ENCODE peak calls at places on chromosomes 12 and 14, in seven cellular contexts. One of them, this sample, is unnamed.

GRCh38 chr14:32679927-32680612 is 258.6 kb upstream of the NPAS3 start:
- DNase-seq in colonic mucosa: no peak
- DNase-seq in astrocyte of the spinal cord: no peak
- DNase-seq in small intestine: no peak
- DNase-seq in Caco-2: no peak
- DNase-seq in CD8-positive, alpha-beta T cell: no peak
- DNase-seq in keratinocyte: no peak
- DNase-seq in this sample: no peak

GRCh38 chr12:8911606-8912268 is 2.6 kb upstream of the PHC1 start:
- DNase-seq in CD8-positive, alpha-beta T cell: no peak
- DNase-seq in colonic mucosa: no peak
- DNase-seq in small intestine: no peak
- DNase-seq in astrocyte of the spinal cord: no peak
- DNase-seq in keratinocyte: no peak
- DNase-seq in Caco-2: no peak
- DNase-seq in this sample: no peak

GRCh38 chr12:52216807-52217206 is 16.2 kb upstream of the KRT7 start:
- DNase-seq in colonic mucosa: no peak
- DNase-seq in Caco-2: no peak
- DNase-seq in keratinocyte: no peak
- DNase-seq in small intestine: no peak
- DNase-seq in astrocyte of the spinal cord: no peak
- DNase-seq in CD8-positive, alpha-beta T cell: no peak
- DNase-seq in this sample: no peak

GRCh38 chr14:82354126-82354525 is 820.5 kb upstream of the SEL1L start:
- DNase-seq in CD8-positive, alpha-beta T cell: no peak
- DNase-seq in colonic mucosa: no peak
- DNase-seq in keratinocyte: no peak
- DNase-seq in astrocyte of the spinal cord: no peak
- DNase-seq in Caco-2: no peak
- DNase-seq in small intestine: no peak
- DNase-seq in this sample: no peak

GRCh38 chr14:68779761-68780323 is 13.0 kb downstream of the ZFP36L1 start:
- DNase-seq in keratinocyte: no peak
- DNase-seq in CD8-positive, alpha-beta T cell: peak
- DNase-seq in Caco-2: peak
- DNase-seq in small intestine: peak
- DNase-seq in astrocyte of the spinal cord: peak
- DNase-seq in colonic mucosa: peak
- DNase-seq in this sample: peak

GRCh38 chr12:123160801-123161487 is 10.1 kb upstream of the PITPNM2 start:
- DNase-seq in astrocyte of the spinal cord: no peak
- DNase-seq in keratinocyte: no peak
- DNase-seq in CD8-positive, alpha-beta T cell: no peak
- DNase-seq in colonic mucosa: no peak
- DNase-seq in Caco-2: no peak
- DNase-seq in small intestine: no peak
- DNase-seq in this sample: no peak

GRCh38 chr12:88111074-88111652 is 30.7 kb downstream of the CEP290 start:
- DNase-seq in keratinocyte: peak
- DNase-seq in astrocyte of the spinal cord: peak
- DNase-seq in Caco-2: peak
- DNase-seq in small intestine: peak
- DNase-seq in colonic mucosa: no peak
- DNase-seq in CD8-positive, alpha-beta T cell: no peak
- DNase-seq in this sample: no peak

GRCh38 chr14:97046991-97047390 is 249.8 kb downstream of the VRK1 start:
- DNase-seq in colonic mucosa: no peak
- DNase-seq in astrocyte of the spinal cord: no peak
- DNase-seq in Caco-2: no peak
- DNase-seq in keratinocyte: no peak
- DNase-seq in small intestine: no peak
- DNase-seq in CD8-positive, alpha-beta T cell: no peak
- DNase-seq in this sample: no peak

GRCh38 chr12:89469361-89469760 is 55.2 kb downstream of the GALNT4 start:
- DNase-seq in Caco-2: no peak
- DNase-seq in CD8-positive, alpha-beta T cell: peak
- DNase-seq in small intestine: no peak
- DNase-seq in colonic mucosa: no peak
- DNase-seq in astrocyte of the spinal cord: peak
- DNase-seq in keratinocyte: no peak
- DNase-seq in this sample: no peak

GRCh38 chr14:76908834-76909233 is 82.6 kb downstream of the LRRC74A start:
- DNase-seq in astrocyte of the spinal cord: no peak
- DNase-seq in small intestine: peak
- DNase-seq in Caco-2: no peak
- DNase-seq in CD8-positive, alpha-beta T cell: peak
- DNase-seq in colonic mucosa: no peak
- DNase-seq in keratinocyte: no peak
- DNase-seq in this sample: peak

GRCh38 chr12:6788972-6789905 is at the start of gene CD4:
- DNase-seq in CD8-positive, alpha-beta T cell: no peak
- DNase-seq in astrocyte of the spinal cord: no peak
- DNase-seq in Caco-2: no peak
- DNase-seq in small intestine: no peak
- DNase-seq in keratinocyte: no peak
- DNase-seq in colonic mucosa: peak
- DNase-seq in this sample: peak

GRCh38 chr12:29709056-29709455 is 74.7 kb downstream of the TMTC1 start:
- DNase-seq in Caco-2: no peak
- DNase-seq in astrocyte of the spinal cord: no peak
- DNase-seq in CD8-positive, alpha-beta T cell: no peak
- DNase-seq in colonic mucosa: no peak
- DNase-seq in keratinocyte: no peak
- DNase-seq in small intestine: no peak
- DNase-seq in this sample: no peak

GRCh38 chr12:27319848-27320247 is 12.8 kb upstream of the BMAL2 start:
- DNase-seq in small intestine: no peak
- DNase-seq in keratinocyte: no peak
- DNase-seq in Caco-2: no peak
- DNase-seq in astrocyte of the spinal cord: no peak
- DNase-seq in CD8-positive, alpha-beta T cell: no peak
- DNase-seq in colonic mucosa: no peak
- DNase-seq in this sample: no peak

GRCh38 chr14:41642402-41643195 is 35.9 kb downstream of the LRFN5 start:
- DNase-seq in small intestine: no peak
- DNase-seq in keratinocyte: no peak
- DNase-seq in colonic mucosa: no peak
- DNase-seq in astrocyte of the spinal cord: no peak
- DNase-seq in Caco-2: no peak
- DNase-seq in CD8-positive, alpha-beta T cell: no peak
- DNase-seq in this sample: no peak

GRCh38 chr14:29601559-29602109 is 326.0 kb downstream of the PRKD1 start:
- DNase-seq in keratinocyte: no peak
- DNase-seq in astrocyte of the spinal cord: no peak
- DNase-seq in small intestine: no peak
- DNase-seq in Caco-2: no peak
- DNase-seq in CD8-positive, alpha-beta T cell: no peak
- DNase-seq in colonic mucosa: no peak
- DNase-seq in this sample: no peak

GRCh38 chr12:113005759-113006158 is 27.4 kb downstream of the OAS2 start:
- DNase-seq in CD8-positive, alpha-beta T cell: no peak
- DNase-seq in keratinocyte: no peak
- DNase-seq in astrocyte of the spinal cord: no peak
- DNase-seq in small intestine: no peak
- DNase-seq in Caco-2: no peak
- DNase-seq in colonic mucosa: no peak
- DNase-seq in this sample: no peak

GRCh38 chr14:105475916-105476845 is 1.6 kb downstream of the CRIP2 start:
- DNase-seq in colonic mucosa: no peak
- DNase-seq in small intestine: no peak
- DNase-seq in keratinocyte: no peak
- DNase-seq in Caco-2: no peak
- DNase-seq in CD8-positive, alpha-beta T cell: no peak
- DNase-seq in astrocyte of the spinal cord: peak
- DNase-seq in this sample: no peak

GRCh38 chr14:100436745-100437406 is 113.7 kb downstream of the SLC25A47 start:
- DNase-seq in keratinocyte: no peak
- DNase-seq in astrocyte of the spinal cord: no peak
- DNase-seq in small intestine: no peak
- DNase-seq in Caco-2: no peak
- DNase-seq in colonic mucosa: no peak
- DNase-seq in CD8-positive, alpha-beta T cell: no peak
- DNase-seq in this sample: no peak

GRCh38 chr12:110579239-110579888 is 3.8 kb downstream of the PPTC7 start:
- DNase-seq in small intestine: no peak
- DNase-seq in astrocyte of the spinal cord: no peak
- DNase-seq in CD8-positive, alpha-beta T cell: no peak
- DNase-seq in Caco-2: no peak
- DNase-seq in colonic mucosa: no peak
- DNase-seq in keratinocyte: no peak
- DNase-seq in this sample: no peak

GRCh38 chr12:127214196-127214595 is 1052.8 kb upstream of the TMEM132C start:
- DNase-seq in astrocyte of the spinal cord: no peak
- DNase-seq in colonic mucosa: no peak
- DNase-seq in keratinocyte: no peak
- DNase-seq in small intestine: no peak
- DNase-seq in CD8-positive, alpha-beta T cell: no peak
- DNase-seq in Caco-2: no peak
- DNase-seq in this sample: no peak

GRCh38 chr14:68790656-68791077 is 2.2 kb downstream of the ZFP36L1 start:
- DNase-seq in small intestine: peak
- DNase-seq in keratinocyte: no peak
- DNase-seq in colonic mucosa: peak
- DNase-seq in Caco-2: no peak
- DNase-seq in astrocyte of the spinal cord: no peak
- DNase-seq in CD8-positive, alpha-beta T cell: peak
- DNase-seq in this sample: no peak

GRCh38 chr14:75259946-75260545 is 18.6 kb upstream of the FOS start:
- DNase-seq in Caco-2: no peak
- DNase-seq in astrocyte of the spinal cord: no peak
- DNase-seq in CD8-positive, alpha-beta T cell: no peak
- DNase-seq in keratinocyte: no peak
- DNase-seq in colonic mucosa: no peak
- DNase-seq in small intestine: no peak
- DNase-seq in this sample: peak
- H3K4me3 ChIP-seq in Caco-2: no peak
- H3K4me3 ChIP-seq in astrocyte of the spinal cord: no peak
- H3K4me3 ChIP-seq in CD8-positive, alpha-beta T cell: no peak
- H3K4me3 ChIP-seq in keratinocyte: no peak
- H3K4me3 ChIP-seq in colonic mucosa: no peak
- H3K4me3 ChIP-seq in small intestine: no peak
- H3K4me3 ChIP-seq in this sample: no peak

GRCh38 chr12:54032627-54033100 is at the start of gene HOXC5:
- DNase-seq in astrocyte of the spinal cord: peak
- DNase-seq in CD8-positive, alpha-beta T cell: peak
- DNase-seq in colonic mucosa: peak
- DNase-seq in keratinocyte: no peak
- DNase-seq in Caco-2: peak
- DNase-seq in small intestine: peak
- DNase-seq in this sample: peak
- H3K4me3 ChIP-seq in astrocyte of the spinal cord: peak
- H3K4me3 ChIP-seq in CD8-positive, alpha-beta T cell: peak
- H3K4me3 ChIP-seq in colonic mucosa: peak
- H3K4me3 ChIP-seq in keratinocyte: peak
- H3K4me3 ChIP-seq in Caco-2: peak
- H3K4me3 ChIP-seq in small intestine: peak
- H3K4me3 ChIP-seq in this sample: no peak

GRCh38 chr14:38127784-38128183 is 79.9 kb upstream of the SSTR1 start:
- DNase-seq in Caco-2: no peak
- DNase-seq in colonic mucosa: no peak
- DNase-seq in astrocyte of the spinal cord: no peak
- DNase-seq in small intestine: no peak
- DNase-seq in CD8-positive, alpha-beta T cell: no peak
- DNase-seq in keratinocyte: no peak
- DNase-seq in this sample: no peak
- H3K4me3 ChIP-seq in Caco-2: no peak
- H3K4me3 ChIP-seq in colonic mucosa: no peak
- H3K4me3 ChIP-seq in astrocyte of the spinal cord: no peak
- H3K4me3 ChIP-seq in small intestine: no peak
- H3K4me3 ChIP-seq in CD8-positive, alpha-beta T cell: no peak
- H3K4me3 ChIP-seq in keratinocyte: no peak
- H3K4me3 ChIP-seq in this sample: no peak

GRCh38 chr12:4829793-4830162 is 79.9 kb upstream of the KCNA1 start:
- DNase-seq in colonic mucosa: no peak
- DNase-seq in small intestine: no peak
- DNase-seq in Caco-2: no peak
- DNase-seq in CD8-positive, alpha-beta T cell: no peak
- DNase-seq in keratinocyte: no peak
- DNase-seq in astrocyte of the spinal cord: no peak
- DNase-seq in this sample: peak
- H3K4me3 ChIP-seq in colonic mucosa: no peak
- H3K4me3 ChIP-seq in small intestine: no peak
- H3K4me3 ChIP-seq in Caco-2: no peak
- H3K4me3 ChIP-seq in CD8-positive, alpha-beta T cell: peak
- H3K4me3 ChIP-seq in keratinocyte: no peak
- H3K4me3 ChIP-seq in astrocyte of the spinal cord: no peak
- H3K4me3 ChIP-seq in this sample: peak